ENCODE peak calls at places on chromosomes 3 and 15, in four cellular contexts. One of them, this sample, is unnamed.

GRCh38 chr3:46549989-46550388 is 16.1 kb downstream of the LRRC2 start:
- DNase-seq in CD4-positive, alpha-beta T cell: no peak
- DNase-seq in bronchial epithelial cell: no peak
- DNase-seq in GM13977: no peak
- DNase-seq in this sample: no peak

GRCh38 chr3:39260957-39261356 is 18.9 kb downstream of the CX3CR1 start:
- DNase-seq in bronchial epithelial cell: peak; percentile 97
- DNase-seq in CD4-positive, alpha-beta T cell: peak; percentile 25
- DNase-seq in GM13977: peak; percentile 49
- DNase-seq in this sample: peak; percentile 62

GRCh38 chr15:101100118-101100517 is 151.7 kb downstream of the CHSY1 start:
- DNase-seq in bronchial epithelial cell: no peak
- DNase-seq in GM13977: no peak
- DNase-seq in CD4-positive, alpha-beta T cell: no peak
- DNase-seq in this sample: no peak

GRCh38 chr3:78941587-78941986 is 826.2 kb downstream of the ROBO1 start:
- DNase-seq in GM13977: peak; percentile 51
- DNase-seq in bronchial epithelial cell: peak; percentile 92
- DNase-seq in CD4-positive, alpha-beta T cell: no peak
- DNase-seq in this sample: no peak

GRCh38 chr3:9501226-9501625 is 52.4 kb downstream of the LHFPL4 start:
- DNase-seq in CD4-positive, alpha-beta T cell: no peak
- DNase-seq in bronchial epithelial cell: no peak
- DNase-seq in GM13977: no peak
- DNase-seq in this sample: no peak

GRCh38 chr3:178712247-178712646 is 176.0 kb downstream of the KCNMB2 start:
- DNase-seq in CD4-positive, alpha-beta T cell: no peak
- DNase-seq in bronchial epithelial cell: no peak
- DNase-seq in GM13977: no peak
- DNase-seq in this sample: no peak

GRCh38 chr3:147816770-147817169 is 407.6 kb downstream of the ZIC1 start:
- DNase-seq in CD4-positive, alpha-beta T cell: no peak
- DNase-seq in GM13977: no peak
- DNase-seq in bronchial epithelial cell: no peak
- DNase-seq in this sample: no peak

GRCh38 chr3:14203521-14204079 is 25.0 kb downstream of the LSM3 start:
- DNase-seq in GM13977: peak; percentile 72
- DNase-seq in bronchial epithelial cell: peak; percentile 72
- DNase-seq in CD4-positive, alpha-beta T cell: peak; percentile 22
- DNase-seq in this sample: no peak

GRCh38 chr15:51270706-51271105 is 67.7 kb downstream of the CYP19A1 start:
- DNase-seq in bronchial epithelial cell: no peak
- DNase-seq in CD4-positive, alpha-beta T cell: no peak
- DNase-seq in GM13977: no peak
- DNase-seq in this sample: no peak

GRCh38 chr3:73479325-73479724 is 145.4 kb downstream of the PDZRN3 start:
- DNase-seq in CD4-positive, alpha-beta T cell: no peak
- DNase-seq in bronchial epithelial cell: no peak
- DNase-seq in GM13977: no peak
- DNase-seq in this sample: no peak

GRCh38 chr3:112744825-112745566 is 101.7 kb downstream of the CD200R1L start:
- DNase-seq in GM13977: no peak
- DNase-seq in CD4-positive, alpha-beta T cell: no peak
- DNase-seq in bronchial epithelial cell: no peak
- DNase-seq in this sample: no peak

GRCh38 chr3:51934139-51934850 is 7.4 kb downstream of the RRP9 start:
- DNase-seq in bronchial epithelial cell: no peak
- DNase-seq in CD4-positive, alpha-beta T cell: no peak
- DNase-seq in GM13977: no peak
- DNase-seq in this sample: no peak

GRCh38 chr3:11146771-11147363 is 7.4 kb upstream of the HRH1 start:
- DNase-seq in CD4-positive, alpha-beta T cell: no peak
- DNase-seq in bronchial epithelial cell: peak; percentile 59
- DNase-seq in GM13977: no peak
- DNase-seq in this sample: no peak

GRCh38 chr15:64426845-64427465 is 33.4 kb upstream of the ZNF609 start:
- DNase-seq in CD4-positive, alpha-beta T cell: no peak
- DNase-seq in bronchial epithelial cell: peak; percentile 10
- DNase-seq in GM13977: no peak
- DNase-seq in this sample: no peak
- TF ChIP-seq CTCF in CD4-positive, alpha-beta T cell: peak; percentile 70
- TF ChIP-seq CTCF in bronchial epithelial cell: no peak
- TF ChIP-seq CTCF in GM13977: peak; percentile 35
- TF ChIP-seq CTCF in this sample: no peak

GRCh38 chr15:26073430-26074333 is 210.6 kb upstream of the ATP10A start:
- DNase-seq in bronchial epithelial cell: no peak
- DNase-seq in GM13977: no peak
- DNase-seq in CD4-positive, alpha-beta T cell: no peak
- DNase-seq in this sample: no peak
- TF ChIP-seq CTCF in bronchial epithelial cell: no peak
- TF ChIP-seq CTCF in GM13977: no peak
- TF ChIP-seq CTCF in CD4-positive, alpha-beta T cell: no peak
- TF ChIP-seq CTCF in this sample: no peak

GRCh38 chr3:172710709-172711456 is at the start of gene NCEH1:
- DNase-seq in CD4-positive, alpha-beta T cell: peak; percentile 52
- DNase-seq in GM13977: peak; percentile 87
- DNase-seq in bronchial epithelial cell: peak; percentile 99
- DNase-seq in this sample: peak; percentile 59
- TF ChIP-seq CTCF in CD4-positive, alpha-beta T cell: peak; percentile 62
- TF ChIP-seq CTCF in GM13977: peak; percentile 86
- TF ChIP-seq CTCF in bronchial epithelial cell: peak; percentile 83
- TF ChIP-seq CTCF in this sample: peak; percentile 61

DNA sequence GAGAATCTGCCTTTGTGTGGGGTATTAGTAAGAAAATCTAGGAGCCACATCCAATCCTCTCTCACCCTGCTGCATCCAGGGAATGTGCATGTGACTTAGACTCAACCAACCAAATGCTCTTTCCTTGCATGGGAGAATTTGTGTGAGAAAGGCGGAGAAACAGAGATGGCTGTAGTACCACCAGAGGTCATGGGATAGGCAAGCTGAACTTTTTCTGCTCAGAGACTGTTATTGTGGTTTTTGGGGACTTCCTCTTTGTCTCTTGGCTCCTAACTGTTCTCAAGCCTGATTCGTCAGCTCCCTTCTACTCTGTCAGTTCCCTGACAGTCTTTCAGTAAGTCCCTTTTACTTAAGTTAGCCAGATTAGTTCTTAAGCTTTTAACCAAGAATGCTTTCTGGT is 2.6 kb upstream of the ZSCAN2 start:
- DNase-seq in CD4-positive, alpha-beta T cell: no peak
- DNase-seq in GM13977: peak; percentile 74
- DNase-seq in bronchial epithelial cell: no peak
- DNase-seq in this sample: no peak
- TF ChIP-seq CTCF in CD4-positive, alpha-beta T cell: no peak
- TF ChIP-seq CTCF in GM13977: no peak
- TF ChIP-seq CTCF in bronchial epithelial cell: no peak
- TF ChIP-seq CTCF in this sample: no peak

DNA sequence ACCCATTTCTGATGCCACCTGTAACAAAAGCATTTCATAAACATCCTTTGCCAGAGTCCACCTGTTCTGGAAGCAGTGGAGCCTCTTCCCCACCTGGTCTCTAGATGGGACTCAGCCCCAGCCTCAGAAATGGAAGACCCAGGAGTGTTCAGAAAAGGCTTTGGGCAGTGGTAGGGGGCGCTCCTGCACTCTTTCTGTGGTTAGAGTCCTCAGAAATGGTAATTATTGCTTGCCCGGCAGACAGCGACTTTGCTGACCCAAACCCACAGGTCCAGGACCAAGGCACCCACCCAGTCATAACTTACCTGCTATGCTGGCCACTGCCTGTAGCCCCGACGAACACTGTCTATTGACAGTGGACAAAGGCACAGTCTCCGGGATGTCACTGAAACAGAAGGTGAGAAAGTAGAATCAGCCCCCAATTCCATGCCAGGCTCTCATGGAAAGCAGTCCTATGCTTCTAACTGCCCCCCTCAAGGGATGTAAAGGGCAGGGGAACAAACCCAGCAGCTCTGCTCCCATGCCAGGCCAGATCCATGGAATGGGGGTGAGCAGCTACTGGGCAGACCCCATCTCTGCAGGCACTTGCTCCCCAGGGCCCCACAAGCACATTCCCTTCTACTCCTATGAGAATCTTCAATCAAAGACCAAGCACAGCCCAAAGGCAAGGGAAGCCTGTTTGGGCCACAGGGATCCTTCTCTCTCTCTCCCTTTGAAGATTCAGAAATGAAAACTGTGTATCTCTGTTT is 5.1 kb downstream of the ACAA1 start:
- DNase-seq in GM13977: no peak
- DNase-seq in bronchial epithelial cell: no peak
- DNase-seq in CD4-positive, alpha-beta T cell: no peak
- DNase-seq in this sample: no peak
- TF ChIP-seq CTCF in GM13977: peak; percentile 71
- TF ChIP-seq CTCF in bronchial epithelial cell: peak; percentile 58
- TF ChIP-seq CTCF in CD4-positive, alpha-beta T cell: peak; percentile 28
- TF ChIP-seq CTCF in this sample: no peak

DNA sequence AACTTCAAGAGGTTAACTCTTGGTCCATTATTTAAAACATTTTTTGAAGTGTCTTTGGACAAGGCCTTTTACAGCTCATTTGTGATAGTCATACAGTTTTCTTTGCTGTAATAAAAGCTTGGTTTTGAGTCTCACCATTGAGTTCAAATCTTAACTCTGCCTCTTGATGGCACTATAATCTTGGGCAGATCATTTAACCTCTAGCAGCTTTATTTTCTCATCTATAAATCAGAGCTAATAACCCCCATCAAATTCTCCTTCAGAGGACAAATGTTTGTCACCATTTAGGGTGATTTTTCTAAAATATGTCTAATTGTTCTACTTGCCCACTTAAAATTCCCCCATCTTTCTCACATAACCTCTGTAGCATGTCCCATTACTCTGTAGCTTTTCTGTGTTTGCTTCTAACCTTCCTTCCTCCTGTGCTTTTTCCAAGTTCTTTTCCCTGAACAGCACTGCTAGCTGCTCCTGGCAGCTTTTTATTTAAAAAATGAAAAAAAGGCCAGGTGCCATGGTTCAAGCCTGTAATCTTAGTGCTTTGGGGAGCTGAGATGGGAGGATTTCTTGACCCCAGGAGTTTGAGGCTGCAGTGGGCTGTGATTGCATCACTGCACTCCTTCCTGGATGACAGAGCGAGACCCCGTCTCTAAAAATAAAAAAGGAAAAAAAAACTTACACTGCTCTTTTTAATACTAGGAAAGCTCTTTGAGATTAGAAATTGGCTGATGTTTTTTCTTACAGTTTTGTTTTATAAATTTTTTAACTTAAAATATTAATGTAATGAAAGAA is 28.5 kb downstream of the UBE2E1 start:
- DNase-seq in bronchial epithelial cell: peak; percentile 10
- DNase-seq in GM13977: no peak
- DNase-seq in CD4-positive, alpha-beta T cell: no peak
- DNase-seq in this sample: no peak
- TF ChIP-seq CTCF in bronchial epithelial cell: no peak
- TF ChIP-seq CTCF in GM13977: peak; percentile 48
- TF ChIP-seq CTCF in CD4-positive, alpha-beta T cell: no peak
- TF ChIP-seq CTCF in this sample: no peak

GRCh38 chr3:2714856-2715255 is 395.3 kb downstream of the IL5RA start:
- DNase-seq in bronchial epithelial cell: no peak
- DNase-seq in CD4-positive, alpha-beta T cell: no peak
- DNase-seq in GM13977: peak; percentile 3
- DNase-seq in this sample: no peak

GRCh38 chr3:2711081-2711480 is 399.1 kb downstream of the IL5RA start:
- DNase-seq in CD4-positive, alpha-beta T cell: no peak
- DNase-seq in GM13977: no peak
- DNase-seq in bronchial epithelial cell: no peak
- DNase-seq in this sample: no peak

DNA sequence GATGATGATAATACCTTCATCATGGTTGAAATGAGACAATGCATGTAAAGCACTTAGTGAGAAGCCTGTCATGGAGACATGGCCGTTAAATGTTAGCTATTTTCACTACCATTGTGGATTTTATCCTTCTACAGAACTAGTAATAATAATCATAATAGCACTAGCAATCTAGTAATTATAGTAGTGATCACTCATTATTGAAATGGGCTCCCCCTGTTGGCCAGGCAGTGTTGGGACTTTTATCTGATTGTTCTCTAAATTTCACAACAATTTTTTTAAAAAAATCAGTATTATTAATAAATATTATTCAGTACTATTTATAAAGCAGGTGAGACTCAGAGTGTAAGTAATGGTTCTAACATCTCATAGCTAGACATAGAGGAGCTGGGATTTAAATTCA is 396.3 kb downstream of the IL5RA start:
- DNase-seq in GM13977: no peak
- DNase-seq in CD4-positive, alpha-beta T cell: no peak
- DNase-seq in bronchial epithelial cell: no peak
- DNase-seq in this sample: no peak
- TF ChIP-seq CTCF in GM13977: peak; percentile 37
- TF ChIP-seq CTCF in CD4-positive, alpha-beta T cell: peak; percentile 47
- TF ChIP-seq CTCF in bronchial epithelial cell: no peak
- TF ChIP-seq CTCF in this sample: no peak

DNA sequence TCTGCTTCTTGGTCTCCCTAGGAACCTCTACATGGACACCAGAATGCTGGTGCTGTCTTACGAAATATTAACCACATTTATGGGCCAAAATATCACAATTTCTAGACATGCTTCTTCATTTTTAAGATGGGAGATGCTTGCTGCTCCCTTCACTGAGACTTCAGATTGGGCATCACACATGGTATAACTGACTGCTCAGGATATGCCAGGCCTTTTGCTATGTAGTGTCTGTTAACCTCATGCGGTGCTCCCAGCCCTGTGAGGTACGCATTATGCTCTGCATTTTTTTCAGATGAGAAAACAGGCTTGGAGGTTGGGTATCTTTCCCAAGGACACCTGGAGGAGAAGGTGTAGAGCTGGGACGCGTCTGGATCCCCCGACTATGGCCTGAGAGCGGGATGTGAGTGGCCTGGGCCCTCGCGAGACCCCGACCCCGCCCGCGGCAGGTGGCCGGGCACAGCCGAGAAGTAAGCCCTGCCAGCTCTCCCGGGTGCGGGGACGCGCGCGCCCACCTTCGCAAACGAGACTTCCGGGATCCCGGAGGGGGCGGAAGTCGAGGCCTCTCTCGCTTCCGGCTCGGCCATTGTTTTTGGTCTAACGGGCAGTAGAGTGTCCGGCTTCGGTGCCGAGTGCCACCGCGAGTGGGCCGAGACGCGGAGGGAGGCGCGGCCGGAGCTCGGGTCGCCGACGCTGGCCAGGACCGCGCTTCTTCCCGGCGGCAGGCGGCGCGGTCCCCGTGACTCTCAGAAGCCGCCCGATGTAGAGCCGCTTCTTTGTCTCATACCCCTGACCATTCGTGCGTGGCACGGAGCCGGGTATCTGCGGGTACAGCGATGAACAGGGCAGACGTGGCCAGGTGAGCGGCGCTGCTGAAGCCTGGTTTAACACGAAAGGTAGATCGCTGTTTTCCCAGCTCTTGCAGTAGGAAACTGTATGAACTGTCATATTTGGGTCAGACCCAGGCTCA is at the start of gene ZKSCAN7:
- DNase-seq in bronchial epithelial cell: peak; percentile 13
- DNase-seq in CD4-positive, alpha-beta T cell: peak; percentile 29
- DNase-seq in GM13977: peak; percentile 81
- DNase-seq in this sample: peak; percentile 44
- TF ChIP-seq CTCF in bronchial epithelial cell: peak; percentile 36
- TF ChIP-seq CTCF in CD4-positive, alpha-beta T cell: no peak
- TF ChIP-seq CTCF in GM13977: peak; percentile 10
- TF ChIP-seq CTCF in this sample: no peak